ENCODE peak calls at places on chromosome 21, in seven cellular contexts. J is sigmoid colon, W is HCT116, D is GM06990, I is cardiac fibroblast, K is AG04450, S is AG09319. B is an unnamed sample.

GRCh38 chr21:39373634-39374033 is 24.7 kb upstream of the HMGN1 start:
- DNase-seq in J (no peak), W (no peak), D (no peak), I (peak), K (no peak), S (no peak), B (no peak)

GRCh38 chr21:26758083-26758861 is 86.9 kb downstream of the ADAMTS1 start:
- DNase-seq in J (no peak), W (no peak), D (no peak), I (no peak), K (no peak), S (no peak), B (no peak)

GRCh38 chr21:40620386-40621145 is 226.4 kb downstream of the DSCAM start:
- DNase-seq in J (no peak), W (no peak), D (no peak), I (no peak), K (no peak), S (no peak), B (no peak)

GRCh38 chr21:28632718-28633408 is 359.8 kb downstream of the LTN1 start:
- DNase-seq in J (no peak), W (no peak), D (no peak), I (peak), K (no peak), S (no peak), B (no peak)

GRCh38 chr21:27571706-27572105 is 604.8 kb upstream of the ADAMTS5 start:
- DNase-seq in J (no peak), W (no peak), D (no peak), I (peak), K (peak), S (peak), B (no peak)

GRCh38 chr21:35026617-35027557 is 22.2 kb downstream of the RUNX1 start:
- DNase-seq in J (peak), W (no peak), D (peak), I (peak), K (no peak), S (no peak), B (peak)

GRCh38 chr21:26405735-26406361 is 167.2 kb downstream of the CYYR1 start:
- DNase-seq in J (no peak), W (no peak), D (no peak), I (peak), K (peak), S (peak), B (peak)

GRCh38 chr21:19844334-19844733 is 1153.9 kb upstream of the NCAM2 start:
- DNase-seq in J (no peak), W (no peak), D (no peak), I (no peak), K (no peak), S (no peak), B (no peak)

GRCh38 chr21:25297117-25297516 is 310.2 kb downstream of the MRPL39 start:
- DNase-seq in J (no peak), W (no peak), D (no peak), I (no peak), K (no peak), S (no peak), B (no peak)

GRCh38 chr21:16554522-16554921 is 824.7 kb downstream of the USP25 start:
- DNase-seq in J (no peak), W (no peak), D (no peak), I (peak), K (no peak), S (no peak), B (no peak)

GRCh38 chr21:24045775-24046215 is 1561.5 kb downstream of the MRPL39 start:
- DNase-seq in J (peak), W (no peak), D (no peak), I (peak), K (peak), S (peak), B (no peak)

GRCh38 chr21:26881504-26882228 is 36.5 kb upstream of the ADAMTS1 start:
- DNase-seq in J (no peak), W (no peak), D (no peak), I (peak), K (peak), S (no peak), B (no peak)

GRCh38 chr21:17931080-17931479 is 111.9 kb upstream of the C21orf91 start:
- DNase-seq in J (no peak), W (peak), D (no peak), I (no peak), K (no peak), S (no peak), B (no peak)

GRCh38 chr21:38830667-38831525 is 25.2 kb downstream of the ETS2 start:
- DNase-seq in J (no peak), W (no peak), D (no peak), I (no peak), K (no peak), S (no peak), B (peak)

GRCh38 chr21:27674037-27674436 is 707.1 kb upstream of the ADAMTS5 start:
- DNase-seq in J (no peak), W (no peak), D (no peak), I (peak), K (peak), S (peak), B (no peak)

GRCh38 chr21:34261841-34262832 is 101.7 kb upstream of the KCNE2 start:
- DNase-seq in J (no peak), W (no peak), D (no peak), I (no peak), K (no peak), S (no peak), B (no peak)

GRCh38 chr21:21101911-21102310 is 103.7 kb downstream of the NCAM2 start:
- DNase-seq in J (no peak), W (no peak), D (no peak), I (peak), K (peak), S (no peak), B (no peak)

GRCh38 chr21:34999397-34999941 is 49.6 kb downstream of the RUNX1 start:
- DNase-seq in J (no peak), W (no peak), D (no peak), I (peak), K (no peak), S (no peak), B (no peak)

GRCh38 chr21:33587792-33588484 is 546 bp downstream of the DONSON start:
- DNase-seq in J (peak), W (no peak), D (peak), I (peak), K (no peak), S (no peak), B (no peak)

GRCh38 chr21:14064296-14064645 is 146.5 kb downstream of the LIPI start:
- DNase-seq in J (no peak), W (no peak), D (no peak), I (no peak), K (no peak), S (peak), B (peak)

GRCh38 chr21:23542097-23542496 is 2065.2 kb downstream of the MRPL39 start:
- DNase-seq in J (no peak), W (no peak), D (no peak), I (no peak), K (no peak), S (no peak), B (no peak)

GRCh38 chr21:25501996-25502665 is 105.2 kb downstream of the MRPL39 start:
- DNase-seq in J (no peak), W (no peak), D (peak), I (no peak), K (no peak), S (no peak), B (no peak)

GRCh38 chr21:25895565-25896205 is 160.9 kb downstream of the GABPA start:
- DNase-seq in J (no peak), W (no peak), D (no peak), I (peak), K (no peak), S (no peak), B (peak)

GRCh38 chr21:25999935-26000582 is 170.5 kb downstream of the APP start:
- DNase-seq in J (no peak), W (no peak), D (no peak), I (no peak), K (no peak), S (no peak), B (no peak)

GRCh38 chr21:38968887-38969543 is 163.3 kb downstream of the ETS2 start:
- DNase-seq in J (no peak), W (no peak), D (no peak), I (no peak), K (no peak), S (no peak), B (no peak)

GRCh38 chr21:26082549-26082948 is 88.0 kb downstream of the APP start:
- DNase-seq in J (no peak), W (no peak), D (no peak), I (no peak), K (no peak), S (no peak), B (no peak)

GRCh38 chr21:34132202-34132601 is 58.8 kb downstream of the MRPS6 start:
- DNase-seq in J (no peak), W (no peak), D (no peak), I (no peak), K (no peak), S (no peak), B (no peak)

GRCh38 chr21:30083120-30083945 is 83.3 kb downstream of the CLDN17 start:
- DNase-seq in J (no peak), W (no peak), D (no peak), I (no peak), K (no peak), S (no peak), B (no peak)

GRCh38 chr21:38849776-38850175 is 44.0 kb downstream of the ETS2 start:
- DNase-seq in J (no peak), W (no peak), D (no peak), I (no peak), K (no peak), S (no peak), B (no peak)

GRCh38 chr21:39712976-39713375 is 32.0 kb upstream of the IGSF5 start:
- DNase-seq in J (no peak), W (no peak), D (no peak), I (no peak), K (no peak), S (no peak), B (no peak)

DNA sequence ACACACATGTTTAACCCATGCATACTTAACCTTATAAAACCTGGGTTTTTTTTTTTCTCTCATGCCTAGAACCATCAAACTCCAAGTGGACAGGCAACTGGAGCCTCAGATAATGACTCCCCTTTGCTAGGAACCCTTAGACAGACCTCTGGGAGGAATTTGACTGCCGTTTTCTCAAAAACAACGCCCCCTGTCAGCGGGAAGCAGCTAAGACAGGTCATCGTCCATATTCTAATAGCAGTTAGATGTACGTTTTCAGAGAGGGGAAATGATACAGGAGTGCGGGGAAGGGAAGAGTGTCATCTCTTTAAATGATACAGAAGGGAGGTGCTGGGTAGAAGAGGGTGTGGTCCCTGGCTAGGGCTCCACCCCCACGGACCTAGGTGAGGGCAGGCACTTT is 34.7 kb downstream of the LRRC3 start:
- DNase-seq in J (no peak), W (peak), D (no peak), I (no peak), K (no peak), S (no peak), B (no peak)
- TF ChIP-seq CTCF in J (no peak), W (peak), D (peak), I (peak), K (no peak), S (no peak), B (no peak)

GRCh38 chr21:37562920-37563640 is 196.5 kb downstream of the DYRK1A start:
- DNase-seq in J (peak), W (no peak), D (no peak), I (no peak), K (no peak), S (no peak), B (no peak)

GRCh38 chr21:37564341-37564923 is 197.9 kb downstream of the DYRK1A start:
- DNase-seq in J (peak), W (peak), D (no peak), I (peak), K (peak), S (peak), B (peak)

GRCh38 chr21:37561941-37562919 is 195.7 kb downstream of the DYRK1A start:
- DNase-seq in J (no peak), W (no peak), D (no peak), I (no peak), K (no peak), S (no peak), B (no peak)

GRCh38 chr21:37564924-37565529 is 198.5 kb downstream of the DYRK1A start:
- DNase-seq in J (no peak), W (no peak), D (no peak), I (no peak), K (no peak), S (no peak), B (no peak)

GRCh38 chr21:37563641-37564340 is 197.2 kb downstream of the DYRK1A start:
- DNase-seq in J (peak), W (peak), D (peak), I (peak), K (peak), S (peak), B (peak)
- TF ChIP-seq CTCF in J (peak), W (no peak), D (peak), I (peak), K (peak), S (peak), B (no peak)

DNA sequence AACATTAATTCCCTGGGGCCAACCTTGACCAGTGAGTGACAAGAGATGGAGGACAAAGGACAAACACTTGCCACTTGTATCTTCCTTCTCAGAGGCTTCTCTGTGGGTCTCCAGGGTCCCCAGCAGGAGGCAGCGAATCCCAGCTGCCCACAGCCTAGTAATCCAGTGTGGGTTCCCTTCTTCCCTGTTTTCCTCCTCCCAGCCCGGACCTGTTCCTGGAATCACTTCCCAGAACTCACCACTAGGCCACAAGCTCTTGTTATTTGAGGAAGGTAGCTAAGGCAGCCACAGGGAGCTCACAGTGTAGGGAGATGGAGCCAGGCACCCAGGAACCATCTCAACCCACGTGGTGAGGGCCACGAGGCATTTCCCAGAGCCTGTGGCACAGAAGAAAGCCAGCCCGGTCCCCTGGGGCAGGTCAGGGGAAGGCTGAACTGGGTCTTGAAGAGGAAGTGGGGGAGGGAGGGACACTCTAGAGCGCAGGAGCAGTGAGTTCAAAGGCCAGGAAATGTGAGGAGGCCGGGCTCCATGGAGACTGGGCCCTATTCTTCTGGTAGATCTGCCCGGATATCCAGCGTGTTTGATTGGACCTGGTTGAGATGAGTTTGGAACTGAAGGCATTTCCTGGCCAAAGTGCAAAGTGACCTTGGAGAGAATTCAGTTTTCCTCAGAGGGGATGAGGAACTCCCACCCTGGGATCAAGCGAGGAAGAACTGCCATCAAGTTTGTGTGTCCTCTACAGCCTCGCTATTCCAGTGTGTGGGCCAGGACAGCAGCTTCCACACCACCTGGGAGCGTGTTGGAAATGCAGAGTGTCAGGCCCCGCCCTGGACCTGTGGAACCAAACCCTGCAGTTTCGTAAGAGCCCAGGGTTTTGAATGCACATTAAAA is 20.3 kb upstream of the C2CD2 start:
- DNase-seq in J (no peak), W (no peak), D (peak), I (no peak), K (no peak), S (no peak), B (peak)
- TF ChIP-seq CTCF in J (no peak), W (peak), D (peak), I (no peak), K (peak), S (no peak), B (no peak)

GRCh38 chr21:32414579-32415358 is 2.3 kb downstream of the EVA1C start:
- DNase-seq in J (no peak), W (no peak), D (no peak), I (peak), K (no peak), S (no peak), B (no peak)
- TF ChIP-seq CTCF in J (peak), W (peak), D (no peak), I (peak), K (peak), S (peak), B (no peak)

GRCh38 chr21:15433091-15433490 is 296.7 kb upstream of the USP25 start:
- DNase-seq in J (no peak), W (no peak), D (no peak), I (no peak), K (no peak), S (no peak), B (no peak)

GRCh38 chr21:15430577-15430976 is 299.2 kb upstream of the USP25 start:
- DNase-seq in J (no peak), W (no peak), D (no peak), I (peak), K (no peak), S (no peak), B (no peak)

GRCh38 chr21:15430023-15430422 is 299.8 kb upstream of the USP25 start:
- DNase-seq in J (no peak), W (no peak), D (no peak), I (no peak), K (no peak), S (no peak), B (no peak)

GRCh38 chr21:15434185-15434905 is 295.4 kb upstream of the USP25 start:
- DNase-seq in J (no peak), W (no peak), D (no peak), I (no peak), K (no peak), S (no peak), B (no peak)

DNA sequence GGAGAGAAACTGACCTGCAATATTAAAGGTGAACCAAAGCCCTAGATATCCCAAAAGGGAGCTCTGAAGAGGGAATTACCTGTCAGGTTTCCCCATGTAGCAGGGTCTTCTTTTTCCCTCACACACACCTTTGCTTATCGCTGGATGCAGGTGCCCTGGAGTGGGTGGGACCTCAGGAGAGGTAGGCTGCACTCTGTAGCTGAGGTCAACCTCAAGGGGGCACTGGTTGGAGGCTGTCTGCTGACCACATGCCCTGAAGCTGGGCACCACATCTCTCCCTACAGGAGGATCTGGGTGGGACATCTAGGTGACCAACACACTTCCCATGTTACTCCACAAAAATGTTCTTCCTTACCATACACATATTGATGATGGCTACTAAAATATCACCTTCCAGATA is 298.7 kb upstream of the USP25 start:
- DNase-seq in J (no peak), W (no peak), D (no peak), I (no peak), K (no peak), S (no peak), B (no peak)
- TF ChIP-seq CTCF in J (no peak), W (no peak), D (no peak), I (no peak), K (no peak), S (no peak), B (no peak)

DNA sequence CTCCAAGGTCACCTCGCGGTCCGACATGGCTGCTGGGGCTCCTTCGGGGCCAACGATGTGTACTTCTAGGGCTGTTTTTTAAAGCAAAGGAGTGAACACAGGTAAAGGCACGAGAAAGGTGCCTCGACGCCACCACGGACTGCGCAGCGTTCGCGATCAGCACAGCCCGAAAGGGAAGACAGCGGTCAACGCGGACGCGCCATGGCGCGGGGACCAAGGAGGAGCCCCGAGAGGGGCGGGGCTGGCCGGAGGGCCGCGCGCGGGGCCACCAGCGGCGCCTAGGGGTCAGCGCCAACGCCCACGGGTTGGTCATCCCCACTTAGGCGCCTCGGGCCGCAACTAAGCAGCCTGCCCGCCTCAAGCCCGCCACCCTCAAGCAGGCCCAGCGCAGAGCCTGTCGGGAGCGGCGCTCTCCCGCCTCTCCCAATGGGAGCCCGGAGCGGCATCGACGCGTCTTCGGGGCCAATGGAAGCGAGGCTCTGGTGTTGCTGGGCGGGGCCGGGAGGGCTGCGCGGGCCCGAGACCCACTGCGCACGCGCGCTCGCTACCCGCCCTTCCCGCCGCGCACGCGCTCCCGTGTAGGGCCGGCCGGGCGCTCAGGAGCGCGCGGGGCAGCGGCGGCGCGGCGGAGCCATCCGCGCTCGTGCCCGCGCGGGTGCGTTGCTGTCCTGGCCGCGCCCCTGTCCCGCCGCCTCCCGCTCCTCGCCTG is at the start of gene DIP2A:
- DNase-seq in J (peak), W (peak), D (peak), I (peak), K (peak), S (peak), B (peak)
- TF ChIP-seq CTCF in J (no peak), W (no peak), D (no peak), I (no peak), K (no peak), S (no peak), B (no peak)

GRCh38 chr21:44618504-44618903 is 6.6 kb downstream of the KRTAP10-8 start:
- DNase-seq in J (peak), W (peak), D (no peak), I (peak), K (no peak), S (no peak), B (no peak)

GRCh38 chr21:44615881-44616590 is 4.2 kb downstream of the KRTAP10-8 start:
- DNase-seq in J (no peak), W (no peak), D (no peak), I (no peak), K (no peak), S (no peak), B (no peak)

GRCh38 chr21:44615466-44615865 is 3.6 kb downstream of the KRTAP10-8 start:
- DNase-seq in J (no peak), W (no peak), D (no peak), I (no peak), K (no peak), S (no peak), B (no peak)

GRCh38 chr21:44616591-44616926 is 4.7 kb downstream of the KRTAP10-8 start:
- DNase-seq in J (no peak), W (no peak), D (no peak), I (no peak), K (no peak), S (no peak), B (no peak)

DNA sequence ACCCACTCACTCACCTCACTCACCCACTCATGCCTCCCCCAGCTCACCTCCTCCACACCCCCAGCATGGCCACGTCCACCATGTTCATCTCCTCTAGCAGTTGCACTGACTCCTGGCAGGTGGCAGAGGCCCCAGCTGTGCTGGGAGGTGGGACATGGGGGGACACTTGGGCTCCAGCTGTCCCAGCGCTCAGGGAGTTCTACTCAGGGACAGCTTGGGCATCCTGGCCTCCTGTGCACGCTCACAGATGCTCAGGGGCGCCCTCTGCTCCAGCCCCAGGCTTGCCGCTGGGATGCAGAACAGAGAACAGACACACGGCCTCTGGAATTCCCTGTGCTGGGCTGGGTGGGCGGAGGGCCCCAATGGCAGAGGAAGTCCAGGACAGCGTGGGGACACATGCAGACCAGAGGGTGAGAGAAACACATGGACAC is 5.2 kb downstream of the KRTAP10-8 start:
- DNase-seq in J (peak), W (no peak), D (no peak), I (no peak), K (no peak), S (no peak), B (no peak)
- TF ChIP-seq CTCF in J (no peak), W (no peak), D (no peak), I (no peak), K (no peak), S (no peak), B (no peak)